ENCODE peak calls at places on chromosomes 4 and X, in four cellular contexts. One of them, this sample, is unnamed.

GRCh38 chr4:5730993-5731975 is 20.3 kb downstream of the EVC start:
- DNase-seq in COR-L47: no peak
- DNase-seq in pancreas: no peak
- DNase-seq in activated T-helper 2 cell treated with anti-CD3 and anti-CD28 coated beads, Interferon-gamma antibody, Interleukin-2, Interleukin-4, amounts not matched to agents 10 μg/mL and 5 μg/mL and 100 μg/mL, durations not matched to agents 14 hours and 24 hours and 36 hours: no peak
- DNase-seq in this sample: no peak

GRCh38 chrX:152915541-152916241 is 17.8 kb downstream of the ZNF185 start:
- DNase-seq in COR-L47: peak
- DNase-seq in pancreas: no peak
- DNase-seq in activated T-helper 2 cell treated with anti-CD3 and anti-CD28 coated beads, Interferon-gamma antibody, Interleukin-2, Interleukin-4, amounts not matched to agents 10 μg/mL and 5 μg/mL and 100 μg/mL, durations not matched to agents 14 hours and 24 hours and 36 hours: no peak
- DNase-seq in this sample: peak

GRCh38 chrX:915427-916234 is 285.0 kb downstream of the SHOX start:
- DNase-seq in COR-L47: no peak
- DNase-seq in pancreas: no peak
- DNase-seq in activated T-helper 2 cell treated with anti-CD3 and anti-CD28 coated beads, Interferon-gamma antibody, Interleukin-2, Interleukin-4, amounts not matched to agents 10 μg/mL and 5 μg/mL and 100 μg/mL, durations not matched to agents 14 hours and 24 hours and 36 hours: peak
- DNase-seq in this sample: no peak

GRCh38 chrX:1610166-1610565 is 4.7 kb upstream of the ASMT start:
- DNase-seq in COR-L47: no peak
- DNase-seq in pancreas: no peak
- DNase-seq in activated T-helper 2 cell treated with anti-CD3 and anti-CD28 coated beads, Interferon-gamma antibody, Interleukin-2, Interleukin-4, amounts not matched to agents 10 μg/mL and 5 μg/mL and 100 μg/mL, durations not matched to agents 14 hours and 24 hours and 36 hours: no peak
- DNase-seq in this sample: no peak

GRCh38 chr4:110306363-110306762 is 107.9 kb upstream of the ELOVL6 start:
- DNase-seq in COR-L47: peak
- DNase-seq in pancreas: no peak
- DNase-seq in activated T-helper 2 cell treated with anti-CD3 and anti-CD28 coated beads, Interferon-gamma antibody, Interleukin-2, Interleukin-4, amounts not matched to agents 10 μg/mL and 5 μg/mL and 100 μg/mL, durations not matched to agents 14 hours and 24 hours and 36 hours: no peak
- DNase-seq in this sample: no peak

GRCh38 chr4:86967061-86967460 is 32.2 kb downstream of the AFF1 start:
- DNase-seq in COR-L47: no peak
- DNase-seq in pancreas: no peak
- DNase-seq in activated T-helper 2 cell treated with anti-CD3 and anti-CD28 coated beads, Interferon-gamma antibody, Interleukin-2, Interleukin-4, amounts not matched to agents 10 μg/mL and 5 μg/mL and 100 μg/mL, durations not matched to agents 14 hours and 24 hours and 36 hours: no peak
- DNase-seq in this sample: no peak

GRCh38 chr4:56757270-56757746 is 64.2 kb downstream of the SPINK2 start:
- DNase-seq in COR-L47: no peak
- DNase-seq in pancreas: no peak
- DNase-seq in activated T-helper 2 cell treated with anti-CD3 and anti-CD28 coated beads, Interferon-gamma antibody, Interleukin-2, Interleukin-4, amounts not matched to agents 10 μg/mL and 5 μg/mL and 100 μg/mL, durations not matched to agents 14 hours and 24 hours and 36 hours: peak
- DNase-seq in this sample: peak

GRCh38 chr4:87058272-87059073 is 123.7 kb downstream of the AFF1 start:
- DNase-seq in COR-L47: no peak
- DNase-seq in pancreas: no peak
- DNase-seq in activated T-helper 2 cell treated with anti-CD3 and anti-CD28 coated beads, Interferon-gamma antibody, Interleukin-2, Interleukin-4, amounts not matched to agents 10 μg/mL and 5 μg/mL and 100 μg/mL, durations not matched to agents 14 hours and 24 hours and 36 hours: no peak
- DNase-seq in this sample: peak

GRCh38 chr4:18935956-18936355 is 914.4 kb upstream of the LCORL start:
- DNase-seq in COR-L47: no peak
- DNase-seq in pancreas: no peak
- DNase-seq in activated T-helper 2 cell treated with anti-CD3 and anti-CD28 coated beads, Interferon-gamma antibody, Interleukin-2, Interleukin-4, amounts not matched to agents 10 μg/mL and 5 μg/mL and 100 μg/mL, durations not matched to agents 14 hours and 24 hours and 36 hours: no peak
- DNase-seq in this sample: no peak

GRCh38 chr4:138310991-138311390 is 68.8 kb upstream of the SLC7A11 start:
- DNase-seq in COR-L47: no peak
- DNase-seq in pancreas: no peak
- DNase-seq in activated T-helper 2 cell treated with anti-CD3 and anti-CD28 coated beads, Interferon-gamma antibody, Interleukin-2, Interleukin-4, amounts not matched to agents 10 μg/mL and 5 μg/mL and 100 μg/mL, durations not matched to agents 14 hours and 24 hours and 36 hours: no peak
- DNase-seq in this sample: peak

GRCh38 chr4:80322716-80323115 is 12.8 kb upstream of the CFAP299 start:
- DNase-seq in COR-L47: peak
- DNase-seq in pancreas: no peak
- DNase-seq in activated T-helper 2 cell treated with anti-CD3 and anti-CD28 coated beads, Interferon-gamma antibody, Interleukin-2, Interleukin-4, amounts not matched to agents 10 μg/mL and 5 μg/mL and 100 μg/mL, durations not matched to agents 14 hours and 24 hours and 36 hours: no peak
- DNase-seq in this sample: peak

GRCh38 chr4:14716622-14717021 is 285.7 kb upstream of the CPEB2 start:
- DNase-seq in COR-L47: no peak
- DNase-seq in pancreas: no peak
- DNase-seq in activated T-helper 2 cell treated with anti-CD3 and anti-CD28 coated beads, Interferon-gamma antibody, Interleukin-2, Interleukin-4, amounts not matched to agents 10 μg/mL and 5 μg/mL and 100 μg/mL, durations not matched to agents 14 hours and 24 hours and 36 hours: no peak
- DNase-seq in this sample: no peak

GRCh38 chr4:169620846-169621228 is 459 bp downstream of the CLCN3 start:
- DNase-seq in COR-L47: peak
- DNase-seq in pancreas: no peak
- DNase-seq in activated T-helper 2 cell treated with anti-CD3 and anti-CD28 coated beads, Interferon-gamma antibody, Interleukin-2, Interleukin-4, amounts not matched to agents 10 μg/mL and 5 μg/mL and 100 μg/mL, durations not matched to agents 14 hours and 24 hours and 36 hours: peak
- DNase-seq in this sample: no peak

GRCh38 chr4:6732441-6733357 is 16.7 kb downstream of the BLOC1S4 start:
- DNase-seq in COR-L47: no peak
- DNase-seq in pancreas: no peak
- DNase-seq in activated T-helper 2 cell treated with anti-CD3 and anti-CD28 coated beads, Interferon-gamma antibody, Interleukin-2, Interleukin-4, amounts not matched to agents 10 μg/mL and 5 μg/mL and 100 μg/mL, durations not matched to agents 14 hours and 24 hours and 36 hours: no peak
- DNase-seq in this sample: peak

GRCh38 chr4:56302775-56303174 is 84.5 kb downstream of the AASDH start:
- DNase-seq in COR-L47: no peak
- DNase-seq in pancreas: no peak
- DNase-seq in activated T-helper 2 cell treated with anti-CD3 and anti-CD28 coated beads, Interferon-gamma antibody, Interleukin-2, Interleukin-4, amounts not matched to agents 10 μg/mL and 5 μg/mL and 100 μg/mL, durations not matched to agents 14 hours and 24 hours and 36 hours: no peak
- DNase-seq in this sample: no peak

GRCh38 chrX:147741776-147742175 is 169.9 kb upstream of the FMR1 start:
- DNase-seq in COR-L47: no peak
- DNase-seq in pancreas: no peak
- DNase-seq in activated T-helper 2 cell treated with anti-CD3 and anti-CD28 coated beads, Interferon-gamma antibody, Interleukin-2, Interleukin-4, amounts not matched to agents 10 μg/mL and 5 μg/mL and 100 μg/mL, durations not matched to agents 14 hours and 24 hours and 36 hours: no peak
- DNase-seq in this sample: no peak

GRCh38 chr4:113043591-113043990 is 5.9 kb upstream of the ANK2 start:
- DNase-seq in COR-L47: no peak
- DNase-seq in pancreas: no peak
- DNase-seq in activated T-helper 2 cell treated with anti-CD3 and anti-CD28 coated beads, Interferon-gamma antibody, Interleukin-2, Interleukin-4, amounts not matched to agents 10 μg/mL and 5 μg/mL and 100 μg/mL, durations not matched to agents 14 hours and 24 hours and 36 hours: no peak
- DNase-seq in this sample: no peak

GRCh38 chr4:1177274-1178141 is 5.1 kb upstream of the SPON2 start:
- DNase-seq in COR-L47: no peak
- DNase-seq in pancreas: no peak
- DNase-seq in activated T-helper 2 cell treated with anti-CD3 and anti-CD28 coated beads, Interferon-gamma antibody, Interleukin-2, Interleukin-4, amounts not matched to agents 10 μg/mL and 5 μg/mL and 100 μg/mL, durations not matched to agents 14 hours and 24 hours and 36 hours: no peak
- DNase-seq in this sample: peak

GRCh38 chr4:118112647-118113046 is 78.4 kb downstream of the NDST3 start:
- DNase-seq in COR-L47: no peak
- DNase-seq in pancreas: no peak
- DNase-seq in activated T-helper 2 cell treated with anti-CD3 and anti-CD28 coated beads, Interferon-gamma antibody, Interleukin-2, Interleukin-4, amounts not matched to agents 10 μg/mL and 5 μg/mL and 100 μg/mL, durations not matched to agents 14 hours and 24 hours and 36 hours: no peak
- DNase-seq in this sample: peak

GRCh38 chrX:31209005-31209612 is 137.3 kb upstream of the FTHL17 start:
- DNase-seq in COR-L47: no peak
- DNase-seq in pancreas: no peak
- DNase-seq in activated T-helper 2 cell treated with anti-CD3 and anti-CD28 coated beads, Interferon-gamma antibody, Interleukin-2, Interleukin-4, amounts not matched to agents 10 μg/mL and 5 μg/mL and 100 μg/mL, durations not matched to agents 14 hours and 24 hours and 36 hours: no peak
- DNase-seq in this sample: peak

GRCh38 chr4:185774815-185775684 is 36.9 kb downstream of the SORBS2 start:
- DNase-seq in COR-L47: no peak
- DNase-seq in pancreas: peak
- DNase-seq in activated T-helper 2 cell treated with anti-CD3 and anti-CD28 coated beads, Interferon-gamma antibody, Interleukin-2, Interleukin-4, amounts not matched to agents 10 μg/mL and 5 μg/mL and 100 μg/mL, durations not matched to agents 14 hours and 24 hours and 36 hours: no peak
- DNase-seq in this sample: peak

GRCh38 chr4:101205878-101206277 is 141.4 kb downstream of the PPP3CA start:
- DNase-seq in COR-L47: no peak
- DNase-seq in pancreas: no peak
- DNase-seq in activated T-helper 2 cell treated with anti-CD3 and anti-CD28 coated beads, Interferon-gamma antibody, Interleukin-2, Interleukin-4, amounts not matched to agents 10 μg/mL and 5 μg/mL and 100 μg/mL, durations not matched to agents 14 hours and 24 hours and 36 hours: peak
- DNase-seq in this sample: peak

GRCh38 chr4:53015681-53016080 is 153.6 kb downstream of the RASL11B start:
- DNase-seq in COR-L47: peak
- DNase-seq in pancreas: no peak
- DNase-seq in activated T-helper 2 cell treated with anti-CD3 and anti-CD28 coated beads, Interferon-gamma antibody, Interleukin-2, Interleukin-4, amounts not matched to agents 10 μg/mL and 5 μg/mL and 100 μg/mL, durations not matched to agents 14 hours and 24 hours and 36 hours: no peak
- DNase-seq in this sample: peak

GRCh38 chr4:169657470-169658107 is 37.2 kb downstream of the CLCN3 start:
- DNase-seq in COR-L47: no peak
- DNase-seq in pancreas: no peak
- DNase-seq in activated T-helper 2 cell treated with anti-CD3 and anti-CD28 coated beads, Interferon-gamma antibody, Interleukin-2, Interleukin-4, amounts not matched to agents 10 μg/mL and 5 μg/mL and 100 μg/mL, durations not matched to agents 14 hours and 24 hours and 36 hours: no peak
- DNase-seq in this sample: no peak

GRCh38 chrX:148417934-148418333 is 82.5 kb upstream of the AFF2 start:
- DNase-seq in COR-L47: no peak
- DNase-seq in pancreas: no peak
- DNase-seq in activated T-helper 2 cell treated with anti-CD3 and anti-CD28 coated beads, Interferon-gamma antibody, Interleukin-2, Interleukin-4, amounts not matched to agents 10 μg/mL and 5 μg/mL and 100 μg/mL, durations not matched to agents 14 hours and 24 hours and 36 hours: no peak
- DNase-seq in this sample: peak

GRCh38 chr4:184983660-184984356 is 34.5 kb upstream of the HELT start:
- DNase-seq in COR-L47: peak
- DNase-seq in pancreas: peak
- DNase-seq in activated T-helper 2 cell treated with anti-CD3 and anti-CD28 coated beads, Interferon-gamma antibody, Interleukin-2, Interleukin-4, amounts not matched to agents 10 μg/mL and 5 μg/mL and 100 μg/mL, durations not matched to agents 14 hours and 24 hours and 36 hours: no peak
- DNase-seq in this sample: peak

GRCh38 chrX:148135738-148136137 is 154.6 kb downstream of the FMR1NB start:
- DNase-seq in COR-L47: no peak
- DNase-seq in pancreas: no peak
- DNase-seq in activated T-helper 2 cell treated with anti-CD3 and anti-CD28 coated beads, Interferon-gamma antibody, Interleukin-2, Interleukin-4, amounts not matched to agents 10 μg/mL and 5 μg/mL and 100 μg/mL, durations not matched to agents 14 hours and 24 hours and 36 hours: no peak
- DNase-seq in this sample: peak

GRCh38 chr4:1234296-1234695 is 14.6 kb downstream of the CTBP1 start:
- DNase-seq in COR-L47: no peak
- DNase-seq in pancreas: no peak
- DNase-seq in activated T-helper 2 cell treated with anti-CD3 and anti-CD28 coated beads, Interferon-gamma antibody, Interleukin-2, Interleukin-4, amounts not matched to agents 10 μg/mL and 5 μg/mL and 100 μg/mL, durations not matched to agents 14 hours and 24 hours and 36 hours: no peak
- DNase-seq in this sample: no peak

GRCh38 chr4:15702941-15703403 is at the start of gene BST1:
- DNase-seq in COR-L47: no peak
- DNase-seq in pancreas: peak
- DNase-seq in activated T-helper 2 cell treated with anti-CD3 and anti-CD28 coated beads, Interferon-gamma antibody, Interleukin-2, Interleukin-4, amounts not matched to agents 10 μg/mL and 5 μg/mL and 100 μg/mL, durations not matched to agents 14 hours and 24 hours and 36 hours: peak
- DNase-seq in this sample: peak

GRCh38 chrX:9677098-9677739 is 88.4 kb downstream of the GPR143 start:
- DNase-seq in COR-L47: no peak
- DNase-seq in pancreas: no peak
- DNase-seq in activated T-helper 2 cell treated with anti-CD3 and anti-CD28 coated beads, Interferon-gamma antibody, Interleukin-2, Interleukin-4, amounts not matched to agents 10 μg/mL and 5 μg/mL and 100 μg/mL, durations not matched to agents 14 hours and 24 hours and 36 hours: peak
- DNase-seq in this sample: peak

GRCh38 chr4:6493668-6494304 is 21.4 kb upstream of the PPP2R2C start:
- DNase-seq in COR-L47: peak
- DNase-seq in pancreas: no peak
- DNase-seq in activated T-helper 2 cell treated with anti-CD3 and anti-CD28 coated beads, Interferon-gamma antibody, Interleukin-2, Interleukin-4, amounts not matched to agents 10 μg/mL and 5 μg/mL and 100 μg/mL, durations not matched to agents 14 hours and 24 hours and 36 hours: no peak
- DNase-seq in this sample: peak

GRCh38 chr4:168486961-168487820 is 6.9 kb upstream of the DDX60L start:
- DNase-seq in COR-L47: no peak
- DNase-seq in pancreas: no peak
- DNase-seq in activated T-helper 2 cell treated with anti-CD3 and anti-CD28 coated beads, Interferon-gamma antibody, Interleukin-2, Interleukin-4, amounts not matched to agents 10 μg/mL and 5 μg/mL and 100 μg/mL, durations not matched to agents 14 hours and 24 hours and 36 hours: no peak
- DNase-seq in this sample: peak

GRCh38 chr4:139550724-139551429 is 5.1 kb downstream of the SETD7 start:
- DNase-seq in COR-L47: no peak
- DNase-seq in pancreas: no peak
- DNase-seq in activated T-helper 2 cell treated with anti-CD3 and anti-CD28 coated beads, Interferon-gamma antibody, Interleukin-2, Interleukin-4, amounts not matched to agents 10 μg/mL and 5 μg/mL and 100 μg/mL, durations not matched to agents 14 hours and 24 hours and 36 hours: no peak
- DNase-seq in this sample: no peak

GRCh38 chrX:39766882-39767281 is 330.9 kb downstream of the BCOR start:
- DNase-seq in COR-L47: no peak
- DNase-seq in pancreas: no peak
- DNase-seq in activated T-helper 2 cell treated with anti-CD3 and anti-CD28 coated beads, Interferon-gamma antibody, Interleukin-2, Interleukin-4, amounts not matched to agents 10 μg/mL and 5 μg/mL and 100 μg/mL, durations not matched to agents 14 hours and 24 hours and 36 hours: no peak
- DNase-seq in this sample: no peak

GRCh38 chr4:6969826-6970800 is 60.5 kb downstream of the TBC1D14 start:
- DNase-seq in COR-L47: no peak
- DNase-seq in pancreas: no peak
- DNase-seq in activated T-helper 2 cell treated with anti-CD3 and anti-CD28 coated beads, Interferon-gamma antibody, Interleukin-2, Interleukin-4, amounts not matched to agents 10 μg/mL and 5 μg/mL and 100 μg/mL, durations not matched to agents 14 hours and 24 hours and 36 hours: no peak
- DNase-seq in this sample: no peak

GRCh38 chr4:121448231-121448630 is 67.4 kb upstream of the QRFPR start:
- DNase-seq in COR-L47: no peak
- DNase-seq in pancreas: peak
- DNase-seq in activated T-helper 2 cell treated with anti-CD3 and anti-CD28 coated beads, Interferon-gamma antibody, Interleukin-2, Interleukin-4, amounts not matched to agents 10 μg/mL and 5 μg/mL and 100 μg/mL, durations not matched to agents 14 hours and 24 hours and 36 hours: no peak
- DNase-seq in this sample: peak